ENCODE peak calls at places on chromosomes 6 and 20, in six cellular contexts. G is stomach, F is NB4, V is adrenal gland, S is tibial nerve, X is upper lobe of left lung. R is an unnamed sample.

GRCh38 chr6:76789580-76789979 is 673.7 kb downstream of the HTR1B start:
- DNase-seq in G (no peak), F (no peak), V (no peak), S (no peak), X (no peak), R (no peak)

GRCh38 chr6:52423971-52424381 is 3.8 kb downstream of the EFHC1 start:
- DNase-seq in G (no peak), F (no peak), V (no peak), S (no peak), X (no peak), R (peak; percentile 49)

GRCh38 chr6:4125500-4125899 is 9.9 kb downstream of the ECI2 start:
- DNase-seq in G (no peak), F (no peak), V (no peak), S (no peak), X (no peak), R (no peak)

GRCh38 chr6:69578366-69578890 is 218.4 kb downstream of the LMBRD1 start:
- DNase-seq in G (no peak), F (no peak), V (no peak), S (no peak), X (no peak), R (no peak)

GRCh38 chr20:20362774-20363435 is 5.0 kb upstream of the INSM1 start:
- DNase-seq in G (no peak), F (peak; percentile 31), V (no peak), S (no peak), X (no peak), R (no peak)

GRCh38 chr20:36462440-36463211 is 78.7 kb upstream of the MYL9 start:
- DNase-seq in G (peak; percentile 36), F (peak; percentile 89), V (peak; percentile 67), S (peak; percentile 40), X (peak; percentile 68), R (no peak)

GRCh38 chr6:130075879-130076278 is 57.5 kb downstream of the L3MBTL3 start:
- DNase-seq in G (no peak), F (no peak), V (no peak), S (no peak), X (no peak), R (no peak)

GRCh38 chr6:135876048-135876447 is 24.5 kb downstream of the PDE7B start:
- DNase-seq in G (no peak), F (no peak), V (no peak), S (no peak), X (no peak), R (no peak)

GRCh38 chr6:79713701-79714322 is 82.7 kb downstream of the SH3BGRL2 start:
- DNase-seq in G (peak; percentile 35), F (peak; percentile 56), V (peak; percentile 53), S (no peak), X (peak; percentile 28), R (no peak)

DNA sequence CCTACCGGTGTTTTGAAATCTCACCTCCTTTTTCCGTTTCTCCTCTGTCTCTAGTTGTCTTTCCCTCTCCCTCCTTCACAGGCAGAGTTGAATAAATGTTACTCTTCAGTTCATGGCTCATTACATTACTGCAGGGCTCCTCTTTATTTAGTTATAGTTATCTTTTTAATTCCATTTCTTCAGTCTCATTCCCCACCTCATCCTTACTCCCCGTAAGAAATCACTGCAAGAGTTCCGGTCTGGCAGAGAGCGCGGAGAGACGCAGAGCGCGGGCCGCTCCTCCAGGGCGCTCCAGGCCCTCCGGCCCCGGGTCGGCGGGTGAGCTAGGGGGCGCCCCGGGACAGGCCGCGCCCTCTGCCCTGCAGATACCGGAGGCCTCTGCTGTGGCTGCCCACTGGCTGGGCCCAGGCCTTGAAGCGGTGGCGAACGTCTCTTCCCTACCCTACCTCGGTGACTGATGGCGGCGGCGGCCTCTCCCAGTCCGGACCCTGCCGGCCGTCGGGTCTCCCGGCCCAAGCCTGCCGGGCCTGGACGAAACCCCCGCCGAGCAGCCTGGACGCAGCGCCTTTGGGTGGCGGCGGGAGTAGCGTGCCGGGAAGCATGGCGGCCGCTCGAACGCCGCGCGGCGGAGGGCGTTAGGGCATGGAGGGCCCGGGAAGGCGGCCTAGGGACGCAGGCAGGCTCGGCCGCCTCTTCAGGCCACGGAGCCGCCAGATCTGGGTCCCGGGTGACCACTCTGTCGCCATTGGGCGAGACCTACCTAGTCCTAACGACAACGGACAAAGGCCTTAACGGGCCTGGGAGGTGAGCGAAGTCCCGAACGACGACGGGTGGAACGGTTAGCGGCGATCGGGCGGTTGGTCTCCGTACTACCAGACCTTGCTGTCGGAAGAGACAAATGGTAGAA is 16.4 kb upstream of the HMGN4 start:
- DNase-seq in G (peak; percentile 75), F (peak; percentile 89), V (peak; percentile 81), S (peak; percentile 53), X (peak; percentile 90), R (no peak)
- TF ChIP-seq POLR2A in G (no peak), F (no peak), V (peak; percentile 68), S (peak; percentile 32), X (peak; percentile 75), R (no peak)

GRCh38 chr20:62120365-62120762 is 1.9 kb upstream of the LSM14B start:
- DNase-seq in G (no peak), F (no peak), V (no peak), S (no peak), X (no peak), R (no peak)

GRCh38 chr20:62122659-62123449 is 579 bp downstream of the LSM14B start:
- DNase-seq in G (peak; percentile 63), F (peak; percentile 51), V (peak; percentile 79), S (no peak), X (peak; percentile 66), R (no peak)

GRCh38 chr20:62121776-62122658 is at the start of gene LSM14B:
- DNase-seq in G (peak; percentile 98), F (peak; percentile 98), V (peak; percentile 95), S (peak; percentile 93), X (peak; percentile 96), R (peak; percentile 93)

GRCh38 chr20:62119591-62120364 is 2.5 kb upstream of the LSM14B start:
- DNase-seq in G (no peak), F (no peak), V (no peak), S (no peak), X (peak; percentile 80), R (no peak)

GRCh38 chr20:62120990-62121775 is 1.1 kb upstream of the LSM14B start:
- DNase-seq in G (no peak), F (no peak), V (peak; percentile 61), S (no peak), X (peak; percentile 52), R (peak; percentile 30)
- TF ChIP-seq POLR2A in G (no peak), F (peak; percentile 37), V (peak; percentile 81), S (peak; percentile 38), X (peak; percentile 58), R (no peak)

DNA sequence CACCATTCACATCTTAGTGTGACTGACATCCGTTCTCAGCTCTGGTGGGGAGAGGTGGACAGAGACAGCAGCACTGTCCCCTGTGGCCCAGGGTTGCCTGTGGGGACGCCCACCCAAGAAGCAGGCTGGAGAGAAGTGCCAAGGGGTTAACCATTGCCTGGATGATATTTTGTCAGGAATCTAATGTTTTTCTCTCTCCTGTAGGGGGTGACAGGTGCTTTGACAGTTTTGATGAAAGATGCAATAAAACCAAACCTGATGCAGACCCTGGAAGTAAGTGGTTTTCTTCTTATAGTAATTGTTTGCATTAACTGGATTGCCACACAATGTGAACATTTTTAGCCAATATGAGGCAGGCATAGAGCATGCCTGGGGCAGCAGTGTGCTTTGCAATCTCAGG is 99.3 kb downstream of the MTHFD1L start:
- DNase-seq in G (no peak), F (no peak), V (no peak), S (no peak), X (no peak), R (no peak)
- TF ChIP-seq POLR2A in G (no peak), F (no peak), V (no peak), S (no peak), X (no peak), R (no peak)

GRCh38 chr6:33769248-33769821 is 19.6 kb downstream of the LEMD2 start:
- DNase-seq in G (no peak), F (no peak), V (no peak), S (no peak), X (no peak), R (no peak)

GRCh38 chr6:33768644-33769120 is 20.2 kb downstream of the LEMD2 start:
- DNase-seq in G (peak; percentile 91), F (peak; percentile 77), V (peak; percentile 88), S (peak; percentile 66), X (peak; percentile 78), R (peak; percentile 82)

GRCh38 chr6:33770833-33771341 is 18.0 kb downstream of the LEMD2 start:
- DNase-seq in G (no peak), F (no peak), V (no peak), S (no peak), X (no peak), R (no peak)

GRCh38 chr6:33771342-33772113 is 17.4 kb downstream of the LEMD2 start:
- DNase-seq in G (peak; percentile 77), F (peak; percentile 94), V (peak; percentile 65), S (peak; percentile 60), X (peak; percentile 68), R (peak; percentile 90)

DNA sequence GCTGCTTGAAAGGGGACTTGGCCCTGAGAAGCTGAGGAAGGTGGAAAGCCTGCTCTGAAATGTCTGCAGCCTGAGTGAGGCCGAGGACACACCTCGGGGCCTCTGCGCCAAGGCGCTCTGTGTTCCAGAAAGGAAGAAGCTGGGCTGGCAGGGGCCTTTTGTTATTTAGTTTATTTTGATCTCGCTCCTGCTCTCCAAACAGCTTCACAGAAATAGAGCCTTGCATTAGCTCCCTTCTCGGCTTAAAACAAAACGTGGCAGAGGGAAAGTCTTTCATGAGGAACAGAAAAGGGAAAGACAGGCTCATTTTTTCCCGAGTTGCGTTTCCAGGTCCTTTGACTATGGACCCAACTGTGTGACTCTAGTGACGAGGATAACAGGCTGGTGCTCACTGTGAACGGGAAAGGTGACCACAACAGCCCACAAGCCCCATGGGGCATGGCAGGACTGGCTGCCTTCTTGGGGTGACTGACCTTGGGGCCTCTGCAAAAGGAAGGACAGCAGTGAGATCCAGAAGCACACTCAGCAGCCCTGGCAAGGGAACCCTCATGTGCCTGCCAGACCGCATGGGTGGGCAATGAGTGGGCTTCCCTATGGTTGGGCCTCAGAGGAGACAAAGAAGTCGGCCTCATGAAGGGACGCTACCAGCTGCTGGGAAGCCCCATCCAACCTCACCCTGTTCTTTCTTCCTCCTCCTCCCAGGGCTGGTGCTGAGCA is 18.7 kb downstream of the LEMD2 start:
- DNase-seq in G (no peak), F (no peak), V (no peak), S (no peak), X (no peak), R (no peak)
- TF ChIP-seq POLR2A in G (no peak), F (no peak), V (no peak), S (no peak), X (no peak), R (no peak)

GRCh38 chr20:62238569-62239277 is 402 bp downstream of the OSBPL2 start:
- DNase-seq in G (peak; percentile 41), F (no peak), V (no peak), S (no peak), X (peak; percentile 69), R (peak; percentile 40)
- TF ChIP-seq POLR2A in G (no peak), F (no peak), V (no peak), S (no peak), X (no peak), R (no peak)